ENCODE peak calls at places on chromosome 12, in eight cellular contexts. S is posterior cingulate gyrus; G is choroid plexus epithelial cell; A is mesothelial cell of epicardium; O is ovary; E is stimulated activated CD8-positive, alpha-beta memory T cell treated with anti-CD3 and anti-CD28 coated beads, Interleukin-2, amount 100 ng/mL, for 1 hour; Y is HuH-7.5; P is dermis microvascular lymphatic vessel endothelial cell. W is an unnamed sample.

GRCh38 chr12:106179086-106179485 is 40.3 kb upstream of the NUAK1 start:
- DNase-seq in A (no peak), O (peak), S (no peak), E (no peak), G (no peak), Y (no peak), P (no peak), W (peak)

GRCh38 chr12:101671157-101671791 is 26.2 kb upstream of the CHPT1 start:
- DNase-seq in P (no peak), E (no peak), Y (no peak), S (no peak), G (no peak), O (no peak), A (no peak), W (no peak)

GRCh38 chr12:124322271-124322998 is 27.5 kb downstream of the RFLNA start:
- DNase-seq in G (no peak), P (no peak), S (no peak), A (no peak), E (no peak), O (no peak), Y (no peak), W (peak)

GRCh38 chr12:94427520-94428381 is 31.9 kb downstream of the CEP83 start:
- DNase-seq in E (no peak), P (peak), Y (no peak), S (no peak), O (peak), A (no peak), G (peak), W (peak)

GRCh38 chr12:132089407-132089910 is 54.7 kb downstream of the DDX51 start:
- DNase-seq in S (no peak), O (no peak), P (peak), G (peak), E (no peak), Y (no peak), A (no peak), W (no peak)

GRCh38 chr12:6914246-6914947 is at the start of gene ENO2:
- DNase-seq in E (peak), P (peak), G (peak), O (peak), Y (peak), A (no peak), S (peak), W (peak)

GRCh38 chr12:107580750-107581529 is 104.7 kb upstream of the PWP1 start:
- DNase-seq in Y (no peak), P (no peak), S (no peak), O (no peak), A (no peak), E (no peak), G (peak), W (no peak)

GRCh38 chr12:10235761-10236631 is 23.3 kb downstream of the GABARAPL1 start:
- DNase-seq in A (no peak), P (peak), S (peak), Y (peak), G (peak), E (no peak), O (peak), W (peak)

GRCh38 chr12:117100251-117100650 is 1.0 kb upstream of the TESC start:
- DNase-seq in G (peak), S (no peak), Y (peak), O (no peak), E (no peak), A (no peak), P (peak), W (peak)

W was measured in mesenchymal stem cell.